ENCODE peak calls at places on chromosomes 2 and 18, in seven cellular contexts. D, R, M, C, Q, X and V are unnamed samples.

GRCh38 chr18:64639536-64639935 is 490.6 kb upstream of the LINC00305 start:
- DNase-seq in X (no peak), R (no peak), D (no peak), C (no peak), M (no peak), Q (no peak), V (peak)

GRCh38 chr18:67730884-67731283 is 214.4 kb upstream of the DSEL start:
- DNase-seq in C (no peak), R (no peak), X (no peak), Q (no peak), D (no peak), M (no peak), V (peak)

GRCh38 chr2:159921752-159922404 is 123.9 kb upstream of the CD302 start:
- DNase-seq in R (no peak), X (no peak), Q (no peak), D (peak), C (no peak), M (no peak), V (peak)

GRCh38 chr2:6214471-6214870 is 522.3 kb downstream of the SOX11 start:
- DNase-seq in D (no peak), R (no peak), M (no peak), Q (no peak), C (no peak), X (no peak), V (no peak)

GRCh38 chr2:238643400-238643907 is 204.4 kb upstream of the TWIST2 start:
- DNase-seq in C (no peak), Q (no peak), X (no peak), M (no peak), D (no peak), R (no peak), V (no peak)

GRCh38 chr18:76538846-76539245 is 43.8 kb upstream of the ZNF516 start:
- DNase-seq in D (no peak), C (no peak), Q (no peak), M (no peak), R (no peak), X (no peak), V (no peak)

GRCh38 chr2:65430515-65431416 is 1.6 kb downstream of the SPRED2 start:
- DNase-seq in M (no peak), Q (peak), X (no peak), D (peak), R (peak), C (peak), V (no peak)

GRCh38 chr2:235366847-235367246 is 127.0 kb upstream of the AGAP1 start:
- DNase-seq in Q (no peak), X (no peak), D (no peak), M (no peak), R (no peak), C (no peak), V (no peak)

GRCh38 chr18:56576826-56577573 is 61.4 kb downstream of the TXNL1 start:
- DNase-seq in R (peak), M (no peak), X (no peak), C (no peak), Q (no peak), D (no peak), V (no peak)

GRCh38 chr2:83042053-83042452 is 1417.0 kb downstream of the SUCLG1 start:
- DNase-seq in R (no peak), M (no peak), D (no peak), X (no peak), C (no peak), Q (no peak), V (no peak)

GRCh38 chr18:21678897-21679296 is 25.7 kb downstream of the ABHD3 start:
- DNase-seq in C (no peak), D (no peak), Q (no peak), X (no peak), M (no peak), R (no peak), V (no peak)

GRCh38 chr18:7272268-7273049 is 41.6 kb downstream of the LRRC30 start:
- DNase-seq in M (peak), C (no peak), Q (peak), X (peak), D (no peak), R (peak), V (peak)

GRCh38 chr18:22314406-22314805 is 103.3 kb downstream of the CTAGE1 start:
- DNase-seq in M (peak), Q (no peak), D (no peak), R (no peak), C (no peak), X (no peak), V (peak)

GRCh38 chr2:27622921-27623384 is 5.9 kb downstream of the CCDC121 start:
- DNase-seq in R (no peak), M (peak), D (no peak), C (no peak), Q (no peak), X (peak), V (peak)

GRCh38 chr18:8361941-8362471 is 247.2 kb upstream of the RAB12 start:
- DNase-seq in C (no peak), X (no peak), D (no peak), Q (no peak), M (no peak), R (no peak), V (no peak)

GRCh38 chr2:175929850-175930249 is 72.2 kb downstream of the LNPK start:
- DNase-seq in Q (no peak), M (no peak), R (no peak), X (no peak), C (no peak), D (no peak), V (peak)

GRCh38 chr2:138271467-138271866 is 230.1 kb upstream of the SPOPL start:
- DNase-seq in Q (no peak), D (no peak), C (no peak), X (no peak), R (no peak), M (no peak), V (no peak)

GRCh38 chr2:214376631-214377624 is 33.9 kb upstream of the VWC2L start:
- DNase-seq in R (no peak), Q (no peak), C (no peak), M (no peak), D (no peak), X (no peak), V (peak)

GRCh38 chr2:126685629-126686028 is 29.7 kb downstream of the GYPC start:
- DNase-seq in C (no peak), X (no peak), R (no peak), D (no peak), Q (no peak), M (no peak), V (no peak)

GRCh38 chr2:7094113-7094760 is 177.0 kb downstream of the RNF144A start:
- DNase-seq in C (no peak), X (no peak), D (no peak), M (no peak), Q (no peak), R (no peak), V (peak)

GRCh38 chr18:44682871-44683221 is 2.2 kb downstream of the SETBP1 start:
- DNase-seq in C (peak), M (no peak), R (no peak), D (no peak), X (no peak), Q (peak), V (no peak)

GRCh38 chr18:45666520-45666919 is 51.2 kb downstream of the SLC14A2 start:
- DNase-seq in R (no peak), Q (no peak), D (no peak), C (no peak), X (no peak), M (no peak), V (no peak)

GRCh38 chr2:192124576-192124975 is 70.2 kb downstream of the TMEFF2 start:
- DNase-seq in D (no peak), R (no peak), C (no peak), Q (no peak), X (no peak), M (no peak), V (peak)

GRCh38 chr2:238163494-238164198 is 4.9 kb downstream of the ERFE start:
- DNase-seq in Q (no peak), C (no peak), R (no peak), D (no peak), X (no peak), M (no peak), V (no peak)

GRCh38 chr2:176083796-176084261 is at the start of gene EVX2:
- DNase-seq in M (no peak), C (no peak), Q (no peak), X (no peak), D (no peak), R (no peak), V (no peak)

GRCh38 chr2:31467426-31467825 is 52.9 kb upstream of the XDH start:
- DNase-seq in D (no peak), R (no peak), M (no peak), X (no peak), C (no peak), Q (no peak), V (no peak)

GRCh38 chr18:49447810-49448745 is 12.4 kb downstream of the DYM start:
- DNase-seq in Q (peak), R (no peak), M (peak), X (peak), D (no peak), C (no peak), V (peak)

GRCh38 chr2:18831916-18832510 is 242.6 kb upstream of the NT5C1B start:
- DNase-seq in X (no peak), R (no peak), Q (no peak), C (no peak), M (no peak), D (no peak), V (peak)

GRCh38 chr2:144517825-144518699 is 1.9 kb downstream of the ZEB2 start:
- DNase-seq in M (no peak), Q (no peak), R (no peak), D (no peak), C (no peak), X (no peak), V (no peak)

GRCh38 chr2:29336334-29336733 is 221.1 kb downstream of the CLIP4 start:
- DNase-seq in C (no peak), M (no peak), X (no peak), Q (no peak), D (no peak), R (no peak), V (no peak)

GRCh38 chr18:63213331-63213900 is 106.2 kb downstream of the BCL2 start:
- DNase-seq in Q (no peak), R (no peak), X (no peak), D (peak), M (no peak), C (no peak), V (no peak)

GRCh38 chr18:77004555-77005380 is 127.8 kb downstream of the MBP start:
- DNase-seq in M (no peak), R (no peak), Q (no peak), C (no peak), D (no peak), X (no peak), V (no peak)

GRCh38 chr2:112621792-112622527 is 23.8 kb upstream of the SLC20A1 start:
- DNase-seq in C (no peak), D (no peak), M (no peak), Q (no peak), X (no peak), R (no peak), V (peak)

GRCh38 chr2:16105664-16106281 is 165.4 kb downstream of the MYCN start:
- DNase-seq in M (no peak), Q (no peak), R (no peak), D (no peak), X (no peak), C (no peak), V (no peak)

GRCh38 chr2:85707304-85707703 is 13.1 kb downstream of the GNLY start:
- DNase-seq in M (peak), Q (peak), C (peak), R (no peak), X (peak), D (peak), V (peak)

GRCh38 chr2:2889141-2889540 is 488.5 kb downstream of the EIPR1 start:
- DNase-seq in M (no peak), R (no peak), D (no peak), X (no peak), Q (no peak), C (no peak), V (no peak)

GRCh38 chr18:39825485-39825884 is 2129.5 kb upstream of the PIK3C3 start:
- DNase-seq in Q (peak), R (no peak), C (no peak), X (no peak), M (no peak), D (no peak), V (no peak)

GRCh38 chr18:55539240-55539639 is 48.8 kb downstream of the TCF4 start:
- DNase-seq in M (no peak), D (no peak), C (no peak), X (no peak), Q (no peak), R (no peak), V (peak)